ENCODE peak calls at places on chromosome 1, in eight cellular contexts. A, N, G, S, Z, I, K and H are unnamed samples.

GRCh38 chr1:112909847-112910246 is 46.1 kb downstream of the SLC16A1 start:
- DNase-seq in G (no peak), N (no peak), S (no peak), Z (no peak), A (no peak), K (no peak), I (no peak), H (no peak)

GRCh38 chr1:18480315-18481189 is at the start of gene KLHDC7A:
- DNase-seq in Z (no peak), N (no peak), G (no peak), K (no peak), S (no peak), I (no peak), A (no peak), H (peak; percentile 90)

GRCh38 chr1:41665962-41666917 is 181.8 kb upstream of the EDN2 start:
- DNase-seq in S (no peak), Z (no peak), K (no peak), G (no peak), N (no peak), I (no peak), A (no peak), H (no peak)

GRCh38 chr1:43165765-43166164 is 6.3 kb downstream of the EBNA1BP2 start:
- DNase-seq in Z (no peak), A (no peak), K (no peak), G (no peak), I (no peak), N (no peak), S (no peak), H (no peak)

GRCh38 chr1:94805912-94806311 is 14.2 kb upstream of the SLC44A3 start:
- DNase-seq in A (peak; percentile 59), G (peak; percentile 73), S (no peak), Z (no peak), I (peak; percentile 63), K (no peak), N (no peak), H (no peak)

GRCh38 chr1:27143408-27143807 is 11.5 kb downstream of the SLC9A1 start:
- DNase-seq in G (no peak), K (no peak), I (no peak), S (no peak), A (no peak), N (no peak), Z (no peak), H (no peak)

GRCh38 chr1:195580988-195581387 is 1027.3 kb downstream of the KCNT2 start:
- DNase-seq in K (no peak), Z (no peak), A (no peak), N (no peak), I (peak; percentile 4), G (no peak), S (no peak), H (no peak)

GRCh38 chr1:193486671-193487229 is 300.3 kb upstream of the B3GALT2 start:
- DNase-seq in S (no peak), G (peak; percentile 65), A (no peak), I (no peak), N (no peak), K (no peak), Z (no peak), H (no peak)

GRCh38 chr1:54571326-54571725 is 23.3 kb downstream of the ACOT11 start:
- DNase-seq in K (no peak), Z (no peak), A (no peak), I (no peak), S (no peak), G (peak; percentile 29), N (no peak), H (no peak)

GRCh38 chr1:214044438-214045214 is 56.9 kb downstream of the PROX1 start:
- DNase-seq in S (no peak), G (no peak), A (peak; percentile 37), N (no peak), Z (no peak), I (no peak), K (no peak), H (no peak)

GRCh38 chr1:45518910-45519309 is 2.8 kb downstream of the PRDX1 start:
- DNase-seq in S (no peak), I (no peak), K (no peak), Z (no peak), N (no peak), A (no peak), G (peak; percentile 34), H (no peak)
- H3K4me3 ChIP-seq in S (peak overlapping the region; percentile 45), I (peak overlapping the region; percentile 91), K (peak overlapping the region; percentile 10), Z (no peak overlapping the region), N (no peak overlapping the region), A (no peak overlapping the region), G (no peak overlapping the region), H (peak overlapping the region; percentile 29)

DNA sequence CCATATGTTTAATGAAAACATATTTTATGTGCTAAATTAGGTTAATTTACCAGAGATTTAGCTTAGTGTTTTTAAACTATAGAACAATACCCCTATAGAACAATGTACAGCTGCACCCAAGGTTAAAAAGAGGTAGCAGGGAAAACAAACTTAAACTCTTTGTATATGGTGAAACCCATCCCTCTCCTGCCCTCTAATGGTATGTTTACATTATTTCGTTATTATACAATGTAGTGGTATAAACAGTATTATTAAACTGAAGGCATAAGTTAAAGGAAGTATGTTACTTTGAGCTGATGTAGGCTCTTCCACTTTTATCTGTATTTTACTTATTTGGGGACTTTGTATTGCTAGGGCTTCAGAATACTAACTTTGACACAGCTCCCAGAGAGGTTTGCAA is 16.7 kb upstream of the ZYG11A start:
- DNase-seq in K (no peak), I (no peak), Z (no peak), A (no peak), S (no peak), G (peak; percentile 29), N (no peak), H (no peak)
- TF ChIP-seq CTCF in K (no peak), I (peak; percentile 41), Z (no peak), A (no peak), S (peak; percentile 35), G (peak; percentile 16), N (no peak), H (no peak)

GRCh38 chr1:173415490-173415889 is 61.6 kb upstream of the PRDX6 start:
- DNase-seq in G (no peak), A (no peak), N (no peak), S (no peak), I (no peak), Z (no peak), K (no peak), H (no peak)

GRCh38 chr1:173417563-173417962 is 59.6 kb upstream of the PRDX6 start:
- DNase-seq in G (no peak), K (no peak), A (no peak), N (no peak), Z (no peak), S (no peak), I (no peak), H (no peak)

GRCh38 chr1:173416034-173416433 is 61.1 kb upstream of the PRDX6 start:
- DNase-seq in N (no peak), A (no peak), G (no peak), I (no peak), K (no peak), S (no peak), Z (no peak), H (no peak)

GRCh38 chr1:173420330-173420806 is 56.8 kb upstream of the PRDX6 start:
- DNase-seq in K (no peak), I (peak; percentile 55), N (no peak), A (peak; percentile 65), S (peak; percentile 60), Z (no peak), G (peak; percentile 84), H (peak; percentile 66)

DNA sequence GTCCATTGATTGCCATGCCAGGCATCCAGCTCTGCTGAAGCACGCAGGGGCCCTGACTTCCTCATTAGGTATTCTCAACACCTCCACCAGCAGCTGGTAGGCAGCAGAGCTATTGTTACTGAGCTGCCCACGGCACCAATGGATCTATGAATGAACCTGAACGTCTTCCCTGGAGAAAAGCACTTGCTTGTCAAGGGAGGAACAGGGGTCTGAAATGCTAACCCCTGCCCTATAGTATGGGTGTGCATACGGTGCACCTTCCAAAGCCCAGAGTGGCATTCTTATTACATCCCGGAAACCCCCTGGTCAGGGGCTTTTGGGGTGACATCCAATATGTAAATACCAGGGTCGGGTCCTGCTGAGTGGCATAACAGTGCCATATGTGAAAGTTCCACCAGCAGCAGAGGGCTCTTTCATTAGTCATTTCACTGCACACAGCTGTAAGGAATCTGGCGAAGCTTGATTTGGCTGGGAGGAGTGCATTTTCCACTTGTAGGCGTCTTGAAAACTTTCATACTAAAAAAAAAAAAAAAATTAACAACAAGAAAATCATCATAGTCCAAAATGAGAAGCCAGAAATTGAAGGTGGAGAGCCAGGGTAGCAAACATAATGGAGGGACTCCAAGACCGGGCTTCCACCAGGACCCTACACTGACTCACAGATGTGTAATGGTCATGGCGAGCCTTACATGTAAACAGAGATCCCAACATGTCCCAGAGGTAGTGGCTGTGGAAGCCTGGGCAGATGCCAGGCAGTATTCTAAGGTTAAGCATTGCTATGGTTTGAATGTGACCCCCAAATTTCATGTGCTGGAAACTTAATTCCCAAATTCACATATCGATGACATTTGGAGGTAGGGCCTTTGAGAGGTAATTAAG is 58.8 kb upstream of the PRDX6 start:
- DNase-seq in G (no peak), N (no peak), S (no peak), I (no peak), A (no peak), K (no peak), Z (no peak), H (no peak)
- H3K4me3 ChIP-seq in G (no peak overlapping the region), N (no peak overlapping the region), S (no peak overlapping the region), I (no peak overlapping the region), A (no peak overlapping the region), K (no peak overlapping the region), Z (no peak overlapping the region), H (no peak overlapping the region)

GRCh38 chr1:153354515-153355193 is 3.0 kb upstream of the S100A9 start:
- DNase-seq in G (no peak), S (no peak), N (no peak), Z (no peak), I (no peak), A (peak; percentile 10), K (no peak), H (no peak)

GRCh38 chr1:153357076-153357852 is 390 bp upstream of the S100A9 start:
- DNase-seq in Z (no peak), N (no peak), A (peak; percentile 7), G (no peak), I (no peak), S (no peak), K (no peak), H (peak; percentile 94)

GRCh38 chr1:153353226-153353947 is 4.3 kb upstream of the S100A9 start:
- DNase-seq in K (no peak), A (peak; percentile 12), I (peak; percentile 50), S (no peak), N (no peak), G (peak; percentile 18), Z (no peak), H (no peak)

GRCh38 chr1:153356392-153357075 is 1.1 kb upstream of the S100A9 start:
- DNase-seq in N (no peak), G (no peak), S (no peak), I (no peak), A (peak; percentile 11), K (no peak), Z (no peak), H (no peak)

DNA sequence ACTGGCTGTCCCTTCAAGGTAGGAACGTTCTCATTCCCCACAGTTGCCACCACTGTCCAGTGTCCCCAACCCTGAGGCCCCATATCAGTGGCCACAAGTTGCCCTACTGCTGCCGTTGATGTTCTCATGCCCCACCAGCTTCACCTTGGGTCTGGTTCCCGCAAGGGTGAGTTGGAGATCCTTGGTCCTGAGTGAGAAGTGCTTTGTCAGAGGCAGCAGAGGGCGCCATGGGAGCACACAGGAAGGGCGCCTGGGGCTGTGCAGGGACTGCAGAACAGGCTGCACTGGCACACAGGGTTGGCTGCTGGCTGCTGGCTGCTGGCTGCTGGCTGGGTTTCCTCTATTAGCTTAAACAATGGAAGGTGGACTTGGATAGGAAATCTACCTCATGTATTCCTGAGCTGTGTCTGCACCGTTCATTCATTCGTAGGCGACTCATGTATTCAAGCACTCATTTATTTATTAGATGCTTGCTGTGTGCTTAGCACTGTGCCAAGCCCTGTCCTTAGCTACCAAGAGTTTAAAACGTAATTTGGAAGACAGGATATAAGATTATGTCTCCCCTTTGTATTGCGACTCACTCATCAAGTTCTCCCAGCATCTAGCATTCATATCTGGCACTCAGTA is 2.1 kb upstream of the S100A9 start:
- DNase-seq in I (peak; percentile 59), A (no peak), S (no peak), Z (no peak), G (peak; percentile 74), K (no peak), N (no peak), H (peak; percentile 87)
- TF ChIP-seq CTCF in I (peak; percentile 54), A (peak; percentile 30), S (peak; percentile 34), Z (no peak), G (peak; percentile 68), K (no peak), N (peak; percentile 62), H (peak; percentile 50)